ENCODE peak calls at places on chromosome 11, in four cellular contexts. H is HepG2, E is GM12891, S is GM12878. Z is an unnamed sample.
A peak's percentile ranks its signal among the peaks of the same experiment; 100 is the strongest.

GRCh38 chr11:76120513-76121081 is 85.7 kb downstream of the WNT11 start:
- DNase-seq in H (no peak), E (no peak), S (no peak), Z (no peak)

GRCh38 chr11:74321487-74322188 is 10.2 kb upstream of the P4HA3 start:
- DNase-seq in H (peak; percentile 12), E (no peak), S (no peak), Z (no peak)

GRCh38 chr11:120622189-120622912 is 110.8 kb downstream of the GRIK4 start:
- DNase-seq in H (no peak), E (no peak), S (no peak), Z (no peak)

GRCh38 chr11:87260811-87261210 is 223.1 kb downstream of the TMEM135 start:
- DNase-seq in H (no peak), E (no peak), S (no peak), Z (no peak)

GRCh38 chr11:106222626-106223025 is 145.2 kb downstream of the AASDHPPT start:
- DNase-seq in H (no peak), E (no peak), S (no peak), Z (no peak)

GRCh38 chr11:20881328-20882079 is 212.1 kb downstream of the NELL1 start:
- DNase-seq in H (no peak), E (no peak), S (no peak), Z (no peak)

GRCh38 chr11:78910322-78910721 is 335.7 kb upstream of the NARS2 start:
- DNase-seq in H (no peak), E (no peak), S (no peak), Z (no peak)

GRCh38 chr11:68525930-68526329 is 65.4 kb downstream of the PPP6R3 start:
- DNase-seq in H (no peak), E (no peak), S (no peak), Z (no peak)

GRCh38 chr11:85694385-85694980 is 8.5 kb upstream of the CCDC89 start:
- DNase-seq in H (peak; percentile 20), E (no peak), S (no peak), Z (no peak)

DNA sequence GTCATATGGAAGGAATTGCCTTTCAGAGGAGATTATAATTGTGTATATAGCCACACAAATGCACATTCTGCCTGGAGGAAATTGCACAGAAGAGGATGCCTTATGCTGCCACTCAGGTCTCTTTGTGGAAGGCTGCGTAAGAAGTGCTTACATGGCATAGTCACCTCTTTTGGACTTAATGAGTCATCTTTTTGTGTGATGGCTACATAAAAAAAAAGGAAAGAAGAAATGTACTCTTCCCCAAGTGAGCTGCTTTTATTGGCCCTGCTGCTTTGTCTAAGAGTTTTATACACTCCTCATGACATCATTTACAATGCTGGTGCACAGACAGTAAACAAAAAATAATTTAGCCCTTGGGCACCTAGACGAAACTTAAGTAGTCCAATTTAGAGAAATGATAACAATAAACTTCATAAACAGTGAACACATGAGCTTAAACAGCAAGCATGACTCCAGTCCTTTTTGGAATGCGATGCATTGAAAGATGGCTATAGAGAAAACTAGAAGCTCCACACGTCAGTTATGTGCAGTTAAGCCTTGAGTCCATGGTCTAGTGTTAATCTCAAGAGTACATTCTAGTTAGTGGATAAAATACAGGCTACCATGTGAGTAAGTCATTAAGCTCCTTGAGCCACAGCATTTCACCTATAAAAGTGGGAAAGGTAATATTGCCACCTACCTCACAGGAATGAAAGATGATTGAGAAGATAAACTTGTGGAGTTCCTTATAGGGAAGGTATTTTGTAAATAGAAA is 12.0 kb downstream of the CSTPP1 start:
- DNase-seq in H (no peak), E (no peak), S (no peak), Z (no peak)
- TF ChIP-seq POLR2AphosphoS5 in H (no peak), E (no peak), S (no peak), Z (no peak)

GRCh38 chr11:124800226-124800929 is at the start of gene MSANTD2:
- DNase-seq in H (peak; percentile 46), E (peak; percentile 77), S (no peak), Z (peak; percentile 61)
- TF ChIP-seq POLR2A in H (peak; percentile 96), E (peak; percentile 89), S (peak; percentile 98), Z (peak; percentile 98)

GRCh38 chr11:131206671-131207070 is 163.7 kb upstream of the NTM start:
- DNase-seq in H (no peak), E (no peak), S (no peak), Z (no peak)

GRCh38 chr11:131201674-131202073 is 168.7 kb upstream of the NTM start:
- DNase-seq in H (no peak), E (no peak), S (no peak), Z (no peak)

GRCh38 chr11:131203041-131203440 is 167.4 kb upstream of the NTM start:
- DNase-seq in H (no peak), E (no peak), S (no peak), Z (no peak)

GRCh38 chr11:131204984-131205383 is 165.4 kb upstream of the NTM start:
- DNase-seq in H (no peak), E (no peak), S (no peak), Z (no peak)
- TF ChIP-seq TAF1 in H (no peak), E (no peak), S (no peak), Z (no peak)

DNA sequence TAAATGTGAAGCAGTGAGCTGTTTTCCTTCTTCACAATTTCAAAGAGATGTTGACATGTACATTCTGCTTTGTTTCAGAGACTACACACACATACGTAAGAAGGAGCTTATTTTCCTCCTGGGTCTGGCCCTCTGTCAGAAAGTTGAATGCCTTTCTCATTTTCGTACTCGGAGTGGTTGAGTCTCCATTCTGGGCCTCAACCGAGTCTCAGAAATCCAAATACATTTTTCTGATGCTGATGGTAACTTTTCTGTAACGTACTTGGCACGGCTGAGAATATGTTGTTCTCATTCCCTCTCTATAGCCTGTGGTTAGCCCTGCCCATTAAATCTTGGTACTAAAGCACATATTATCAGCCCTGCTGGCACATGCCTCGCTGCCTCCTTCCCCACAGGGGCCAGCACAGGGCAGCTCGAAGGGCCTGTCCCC is 25.3 kb downstream of the PARVA start:
- DNase-seq in H (no peak), E (no peak), S (no peak), Z (no peak)
- TF ChIP-seq POLR2AphosphoS5 in H (no peak), E (no peak), S (no peak), Z (no peak)

GRCh38 chr11:130145975-130146776 is 13.4 kb upstream of the ST14 start:
- DNase-seq in H (peak; percentile 65), E (no peak), S (no peak), Z (no peak)
- TF ChIP-seq POLR2A in H (no peak), E (no peak), S (no peak), Z (no peak)

DNA sequence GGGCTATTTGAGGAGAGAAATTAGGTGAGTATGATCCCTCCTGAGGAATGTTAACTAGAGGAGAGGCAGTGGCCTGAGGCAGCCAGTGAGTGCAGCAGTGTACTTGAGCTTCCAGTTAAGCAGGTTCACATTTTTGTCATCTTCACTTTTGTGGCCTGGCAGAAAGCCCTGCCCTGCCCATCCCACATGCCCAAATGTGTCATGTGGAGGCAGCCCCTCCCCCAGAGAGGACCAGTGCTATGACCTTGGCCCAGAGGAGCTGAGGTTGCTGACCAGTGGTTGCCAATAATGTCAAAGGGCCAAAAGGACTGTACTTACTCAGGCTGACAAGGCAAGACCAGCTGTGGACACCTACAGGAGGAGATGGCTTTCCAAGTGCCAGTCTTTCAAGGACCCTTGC is 17.6 kb upstream of the GRK2 start:
- DNase-seq in H (peak; percentile 40), E (no peak), S (no peak), Z (no peak)
- TF ChIP-seq TAF1 in H (no peak), E (no peak), S (no peak), Z (no peak)

Z was measured in GM12892.